ENCODE peak calls at places on chromosomes 16 and 17, in six cellular contexts. I, C, V, U, P and G are unnamed samples.

GRCh38 chr17:81019563-81020442 is 15.1 kb upstream of the BAIAP2 start:
- DNase-seq in I (no peak), C (no peak), V (no peak), U (no peak), P (no peak), G (no peak)

GRCh38 chr17:76687278-76688164 is 23.2 kb downstream of the MXRA7 start:
- DNase-seq in I (no peak), C (no peak), V (no peak), U (no peak), P (no peak), G (no peak)

GRCh38 chr17:80596760-80597608 is 52.3 kb downstream of the RPTOR start:
- DNase-seq in I (peak), C (no peak), V (no peak), U (no peak), P (no peak), G (no peak)

GRCh38 chr17:55057184-55057583 is 88.6 kb downstream of the STXBP4 start:
- DNase-seq in I (no peak), C (no peak), V (no peak), U (no peak), P (no peak), G (no peak)

GRCh38 chr17:48358203-48358602 is 71.8 kb downstream of the SKAP1 start:
- DNase-seq in I (no peak), C (peak), V (no peak), U (no peak), P (no peak), G (no peak)

GRCh38 chr17:37177234-37177633 is 198.6 kb upstream of the C17orf78 start:
- DNase-seq in I (no peak), C (no peak), V (no peak), U (no peak), P (no peak), G (no peak)

GRCh38 chr16:88058136-88058535 is 106.9 kb downstream of the BANP start:
- DNase-seq in I (no peak), C (no peak), V (no peak), U (no peak), P (no peak), G (no peak)

GRCh38 chr17:47275245-47275984 is 21.8 kb downstream of the ITGB3 start:
- DNase-seq in I (peak), C (peak), V (peak), U (peak), P (no peak), G (peak)

GRCh38 chr17:48491527-48492273 is 39.1 kb downstream of the HOXB1 start:
- DNase-seq in I (peak), C (peak), V (no peak), U (no peak), P (no peak), G (no peak)

GRCh38 chr17:81387235-81388060 is 7.8 kb upstream of the BAHCC1 start:
- DNase-seq in I (peak), C (peak), V (no peak), U (no peak), P (no peak), G (no peak)

DNA sequence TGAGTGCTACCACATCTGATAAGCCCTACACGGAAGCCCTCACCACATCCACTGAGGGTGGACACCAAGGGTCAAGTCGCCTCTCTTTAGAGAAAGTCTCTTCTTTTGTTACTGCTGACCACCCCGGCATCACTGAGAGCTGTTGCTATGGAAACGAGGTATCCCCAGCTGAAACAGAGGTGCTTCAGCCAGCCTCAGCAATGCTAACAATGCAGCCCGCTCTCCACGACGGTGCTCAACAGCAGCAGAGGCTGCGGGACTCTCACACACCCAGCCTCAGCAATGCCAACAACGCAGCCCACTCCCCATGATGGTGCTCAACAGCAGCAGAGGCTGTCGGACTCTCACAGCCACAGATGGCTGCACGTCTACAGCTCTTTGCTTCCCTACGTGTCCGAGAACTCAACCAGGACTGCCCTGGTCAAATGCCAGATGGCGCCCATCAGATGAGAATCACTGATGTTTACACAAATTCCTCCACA is 41.4 kb downstream of the VPS53 start:
- DNase-seq in I (peak), C (peak), V (peak), U (peak), P (no peak), G (peak)
- H3K14ac ChIP-seq in I (peak), C (no peak), V (no peak), U (no peak), P (no peak), G (peak)

DNA sequence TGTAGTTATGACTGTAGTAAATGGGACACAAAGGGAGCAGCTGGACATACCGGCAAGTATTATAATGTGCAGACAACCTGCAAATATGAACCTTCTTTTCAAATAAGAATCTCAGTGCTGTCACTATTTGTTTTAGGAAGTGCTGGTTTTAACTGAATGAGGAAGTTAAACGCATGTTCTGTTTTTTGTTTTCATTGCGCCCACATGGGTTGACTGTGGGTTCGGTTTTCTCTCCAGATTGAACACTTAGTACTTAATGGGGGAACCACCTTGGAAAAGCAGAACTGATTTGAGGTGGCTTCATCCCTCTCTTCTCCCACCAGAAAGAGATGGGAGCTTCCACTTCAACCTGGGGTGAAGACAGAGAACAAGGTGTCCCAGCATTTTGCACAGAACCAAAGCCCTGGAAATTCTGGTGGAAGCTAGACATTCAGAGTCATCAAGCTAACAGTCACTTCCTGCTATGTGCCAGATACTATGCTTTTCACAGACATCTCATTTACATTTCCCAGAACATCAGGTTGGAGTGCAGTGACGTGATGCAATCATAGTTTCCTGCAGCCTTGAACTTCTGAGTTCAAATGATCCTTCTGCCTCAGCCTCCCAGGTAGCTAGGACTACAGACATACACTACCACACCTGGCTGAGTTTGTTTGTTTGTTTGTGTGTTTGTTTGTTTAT is 149.8 kb downstream of the CDH13 start:
- DNase-seq in I (no peak), C (peak), V (no peak), U (no peak), P (no peak), G (no peak)
- H3K4me2 ChIP-seq in I (no peak), C (no peak), V (no peak), U (no peak), P (no peak), G (no peak)

DNA sequence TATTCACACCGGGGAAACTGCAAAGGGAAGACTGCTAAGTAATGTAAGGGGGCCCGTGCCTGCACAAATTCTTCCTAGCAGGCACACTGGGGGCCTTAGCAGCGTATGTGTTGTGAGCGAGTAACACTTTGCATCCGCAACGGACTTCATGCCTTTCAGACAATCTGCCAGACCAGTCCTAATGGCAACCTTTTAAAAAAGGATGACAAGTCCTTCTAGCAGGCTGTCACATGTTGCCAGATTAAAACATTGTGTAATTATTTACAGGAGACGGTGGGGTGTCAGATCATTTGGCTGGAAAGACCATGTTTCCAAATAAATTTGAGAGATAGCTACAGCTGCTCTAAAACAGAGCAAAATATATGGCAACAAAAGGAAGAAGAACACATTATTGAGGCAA is 46.1 kb downstream of the CPPED1 start:
- DNase-seq in I (no peak), C (no peak), V (no peak), U (no peak), P (no peak), G (no peak)
- H3K14ac ChIP-seq in I (no peak), C (no peak), V (no peak), U (no peak), P (no peak), G (no peak)

GRCh38 chr17:28326114-28326513 is 7.1 kb downstream of the TMEM97 start:
- DNase-seq in I (no peak), C (no peak), V (no peak), U (peak), P (peak), G (peak)
- H3K4me2 ChIP-seq in I (no peak), C (no peak), V (no peak), U (no peak), P (no peak), G (no peak)

GRCh38 chr16:9943121-9943520 is 239.1 kb downstream of the GRIN2A start:
- DNase-seq in I (no peak), C (no peak), V (no peak), U (no peak), P (no peak), G (no peak)
- H3K14ac ChIP-seq in I (no peak), C (no peak), V (no peak), U (no peak), P (no peak), G (no peak)

GRCh38 chr17:39739885-39740356 is 2.2 kb downstream of the GRB7 start:
- DNase-seq in I (no peak), C (no peak), V (no peak), U (no peak), P (peak), G (peak)

GRCh38 chr17:39737761-39738567 is at the start of gene GRB7:
- DNase-seq in I (no peak), C (no peak), V (no peak), U (peak), P (peak), G (peak)

GRCh38 chr17:39737331-39737760 is 392 bp upstream of the GRB7 start:
- DNase-seq in I (no peak), C (no peak), V (no peak), U (no peak), P (no peak), G (no peak)

GRCh38 chr17:39739020-39739884 is 1.5 kb downstream of the GRB7 start:
- DNase-seq in I (no peak), C (no peak), V (no peak), U (peak), P (peak), G (peak)

DNA sequence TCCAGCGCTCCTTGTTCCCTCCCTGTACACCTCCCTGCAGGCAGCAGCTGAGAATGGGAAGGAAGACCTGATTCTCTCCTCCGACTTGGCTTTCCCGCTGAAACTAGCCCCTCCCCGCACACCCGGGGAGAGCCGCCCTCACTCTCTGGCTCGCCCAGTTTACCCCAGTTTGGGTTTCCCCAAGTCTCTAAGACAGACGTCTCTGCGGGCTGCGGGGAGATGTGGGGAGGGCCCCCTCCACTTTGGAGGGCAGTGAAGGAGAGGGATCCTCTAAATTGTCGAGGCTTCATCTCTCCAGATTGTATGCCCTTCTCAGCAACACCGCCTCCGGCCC is 797 bp downstream of the GRB7 start:
- DNase-seq in I (no peak), C (no peak), V (no peak), U (peak), P (peak), G (peak)
- H3K4me2 ChIP-seq in I (peak), C (peak), V (peak), U (peak), P (peak), G (peak)